ENCODE peak calls at places on chromosome 13, in nine cellular contexts. P, U, V, I, W, Q, X, G and O are unnamed samples.

GRCh38 chr13:34647379-34647778 is 294.7 kb upstream of the NBEA start:
- DNase-seq in P (no peak), I (no peak), Q (peak), X (no peak), U (no peak), V (no peak), G (no peak), W (no peak), O (no peak)

GRCh38 chr13:109919715-109920375 is 133.5 kb upstream of the IRS2 start:
- DNase-seq in I (peak), Q (peak), W (no peak), G (no peak), X (no peak), P (peak), V (no peak), U (no peak), O (peak)

GRCh38 chr13:80931766-80932165 is 590.8 kb upstream of the SPRY2 start:
- DNase-seq in V (no peak), W (no peak), X (no peak), I (peak), G (peak), Q (no peak), U (no peak), P (peak), O (no peak)

GRCh38 chr13:49052801-49053200 is 77.1 kb downstream of the FNDC3A start:
- DNase-seq in U (no peak), V (no peak), I (peak), W (no peak), Q (no peak), X (no peak), G (peak), P (no peak), O (no peak)

GRCh38 chr13:98657506-98658085 is 80.7 kb upstream of the STK24 start:
- DNase-seq in W (no peak), P (no peak), G (peak), U (no peak), Q (no peak), X (no peak), I (no peak), V (no peak), O (peak)

GRCh38 chr13:50798923-50799322 is 44.6 kb downstream of the DLEU7 start:
- DNase-seq in I (peak), P (peak), W (no peak), X (no peak), U (no peak), Q (peak), G (peak), V (no peak), O (no peak)

GRCh38 chr13:51557875-51558604 is 26.2 kb upstream of the WDFY2 start:
- DNase-seq in U (no peak), V (no peak), P (peak), G (peak), I (peak), X (no peak), Q (peak), W (no peak), O (peak)

GRCh38 chr13:37481005-37481857 is 117.3 kb downstream of the POSTN start:
- DNase-seq in V (no peak), P (peak), I (peak), X (no peak), G (peak), Q (no peak), W (no peak), U (no peak), O (peak)

GRCh38 chr13:41137951-41138350 is 5.3 kb upstream of the KBTBD6 start:
- DNase-seq in I (peak), Q (peak), P (peak), V (no peak), G (peak), U (no peak), W (no peak), X (no peak), O (peak)

GRCh38 chr13:53821632-53822031 is 793.0 kb downstream of the OLFM4 start:
- DNase-seq in I (no peak), V (no peak), P (no peak), G (no peak), U (no peak), X (no peak), W (no peak), Q (peak), O (no peak)

GRCh38 chr13:75226092-75226491 is 255.9 kb downstream of the TBC1D4 start:
- DNase-seq in Q (peak), X (no peak), U (no peak), W (no peak), G (peak), P (no peak), V (no peak), I (no peak), O (no peak)

GRCh38 chr13:34347784-34348573 is 530.0 kb downstream of the RFC3 start:
- DNase-seq in W (no peak), G (no peak), Q (peak), I (no peak), U (no peak), X (no peak), V (no peak), P (no peak), O (no peak)

GRCh38 chr13:46035066-46035465 is 17.5 kb downstream of the ZC3H13 start:
- DNase-seq in V (no peak), Q (no peak), W (no peak), G (no peak), P (no peak), U (no peak), X (no peak), I (no peak), O (no peak)

GRCh38 chr13:59424661-59425060 is 739.1 kb downstream of the DIAPH3 start:
- DNase-seq in U (no peak), X (no peak), P (peak), W (no peak), I (peak), Q (peak), V (no peak), G (peak), O (peak)

GRCh38 chr13:52850396-52851152 is 2.1 kb upstream of the PCDH8 start:
- DNase-seq in P (peak), I (peak), V (peak), G (peak), X (no peak), U (no peak), Q (peak), W (peak), O (no peak)

GRCh38 chr13:112074139-112074710 is 7.3 kb downstream of the SOX1 start:
- DNase-seq in V (no peak), G (no peak), W (no peak), I (no peak), U (no peak), P (no peak), Q (no peak), X (no peak), O (no peak)

GRCh38 chr13:113989585-113990300 is 15.9 kb upstream of the C13orf46 start:
- DNase-seq in W (no peak), V (no peak), I (no peak), U (no peak), P (no peak), G (no peak), X (no peak), Q (no peak), O (no peak)

GRCh38 chr13:48214519-48215121 is 18.4 kb upstream of the ITM2B start:
- DNase-seq in U (no peak), G (no peak), I (no peak), V (no peak), X (no peak), Q (no peak), W (no peak), P (no peak), O (no peak)

GRCh38 chr13:48304132-48304876 is 753 bp downstream of the RB1 start:
- DNase-seq in G (peak), V (peak), X (peak), W (peak), I (peak), U (no peak), Q (peak), P (peak), O (peak)

GRCh38 chr13:108690726-108691125 is 61.3 kb downstream of the MYO16 start:
- DNase-seq in P (no peak), I (no peak), V (no peak), G (no peak), W (no peak), X (no peak), Q (no peak), U (no peak), O (no peak)

GRCh38 chr13:36242761-36243160 is 28.4 kb upstream of the SOHLH2 start:
- DNase-seq in I (peak), W (no peak), G (peak), Q (peak), V (no peak), U (no peak), X (no peak), P (no peak), O (no peak)

GRCh38 chr13:40187324-40187795 is 479.1 kb downstream of the FOXO1 start:
- DNase-seq in P (no peak), W (no peak), V (no peak), U (no peak), G (no peak), I (no peak), Q (no peak), X (peak), O (no peak)

GRCh38 chr13:35349673-35350278 is 126.7 kb downstream of the MAB21L1 start:
- DNase-seq in P (peak), U (no peak), V (no peak), Q (peak), G (peak), X (no peak), W (no peak), I (no peak), O (no peak)

GRCh38 chr13:28820099-28821051 is at the start of gene MTUS2:
- DNase-seq in G (no peak), Q (no peak), V (no peak), I (no peak), U (no peak), W (peak), X (no peak), P (no peak), O (no peak)

GRCh38 chr13:20192470-20193141 is at the start of gene GJB2:
- DNase-seq in W (no peak), Q (peak), P (no peak), G (peak), U (no peak), V (no peak), X (peak), I (no peak), O (no peak)

GRCh38 chr13:79659161-79659560 is 178.2 kb downstream of the NDFIP2 start:
- DNase-seq in V (peak), Q (no peak), X (no peak), I (peak), P (peak), U (no peak), W (peak), G (peak), O (no peak)

GRCh38 chr13:20160346-20161274 is at the start of gene GJA3:
- DNase-seq in W (peak), Q (peak), V (no peak), X (peak), I (peak), U (no peak), G (peak), P (peak), O (no peak)

GRCh38 chr13:45292176-45292575 is 48.8 kb downstream of the TPT1 start:
- DNase-seq in Q (peak), P (no peak), I (no peak), V (no peak), G (no peak), U (no peak), W (no peak), X (no peak), O (no peak)

GRCh38 chr13:112246731-112247470 is 129.3 kb upstream of the SPACA7 start:
- DNase-seq in V (no peak), P (no peak), G (no peak), W (no peak), U (no peak), Q (no peak), I (no peak), X (no peak), O (no peak)

GRCh38 chr13:44160549-44161278 is 212.9 kb upstream of the SERP2 start:
- DNase-seq in W (no peak), V (no peak), I (no peak), X (no peak), Q (peak), P (no peak), G (no peak), U (no peak), O (no peak)

GRCh38 chr13:109989155-109989554 is 202.8 kb upstream of the IRS2 start:
- DNase-seq in W (no peak), I (peak), V (no peak), P (peak), G (peak), X (no peak), Q (peak), U (no peak), O (peak)

GRCh38 chr13:30113531-30113930 is 193.8 kb downstream of the KATNAL1 start:
- DNase-seq in Q (no peak), X (no peak), I (no peak), U (no peak), G (no peak), W (no peak), P (no peak), V (no peak), O (no peak)

GRCh38 chr13:30110301-30111070 is 196.9 kb downstream of the KATNAL1 start:
- DNase-seq in V (no peak), P (no peak), G (peak), Q (no peak), I (no peak), X (no peak), W (no peak), U (no peak), O (no peak)

GRCh38 chr13:30112602-30113435 is 194.5 kb downstream of the KATNAL1 start:
- DNase-seq in W (peak), V (peak), X (peak), G (peak), Q (peak), U (peak), P (peak), I (peak), O (peak)

GRCh38 chr13:30109471-30110135 is 197.7 kb downstream of the KATNAL1 start:
- DNase-seq in X (no peak), U (no peak), W (no peak), P (no peak), V (no peak), Q (no peak), I (no peak), G (no peak), O (no peak)

GRCh38 chr13:30111810-30112209 is 195.5 kb downstream of the KATNAL1 start:
- DNase-seq in I (no peak), G (no peak), W (no peak), U (no peak), P (no peak), X (peak), Q (no peak), V (no peak), O (no peak)
- TF ChIP-seq CTCF in I (peak), G (peak), W (peak), U (no peak), P (peak), X (peak), Q (peak), V (peak), O (peak)

GRCh38 chr13:31409678-31410356 is 210.0 kb downstream of the B3GLCT start:
- DNase-seq in I (peak), Q (peak), U (no peak), W (no peak), P (no peak), X (no peak), V (no peak), G (peak), O (peak)
- TF ChIP-seq CTCF in I (peak), Q (peak), U (no peak), W (peak), P (peak), X (peak), V (peak), G (peak), O (peak)

GRCh38 chr13:93173656-93174055 is 53.0 kb upstream of the GPC6 start:
- DNase-seq in I (peak), P (no peak), V (no peak), Q (no peak), G (no peak), X (no peak), W (no peak), U (no peak), O (no peak)

GRCh38 chr13:93169980-93170379 is 56.6 kb upstream of the GPC6 start:
- DNase-seq in Q (peak), P (peak), G (peak), W (no peak), V (no peak), I (peak), U (no peak), X (no peak), O (peak)

GRCh38 chr13:93174260-93174659 is 52.3 kb upstream of the GPC6 start:
- DNase-seq in V (no peak), P (no peak), I (no peak), W (no peak), Q (no peak), U (no peak), G (no peak), X (no peak), O (no peak)

GRCh38 chr13:93172109-93172508 is 54.5 kb upstream of the GPC6 start:
- DNase-seq in Q (no peak), V (no peak), W (no peak), U (no peak), G (peak), X (no peak), P (no peak), I (no peak), O (no peak)
- TF ChIP-seq CTCF in Q (peak), V (peak), W (peak), U (no peak), G (peak), X (no peak), P (no peak), I (no peak), O (peak)

GRCh38 chr13:32582281-32582680 is 4.0 kb upstream of the PDS5B start:
- DNase-seq in U (no peak), V (no peak), P (no peak), I (no peak), G (no peak), X (no peak), W (no peak), Q (no peak), O (no peak)

GRCh38 chr13:32585625-32586021 is 629 bp upstream of the PDS5B start:
- DNase-seq in G (no peak), U (no peak), P (no peak), W (peak), I (no peak), V (no peak), Q (peak), X (peak), O (no peak)

GRCh38 chr13:32582991-32583390 is 3.3 kb upstream of the PDS5B start:
- DNase-seq in U (no peak), X (no peak), Q (no peak), V (no peak), I (no peak), W (no peak), G (no peak), P (no peak), O (no peak)

GRCh38 chr13:32577032-32577431 is 9.2 kb upstream of the PDS5B start:
- DNase-seq in U (no peak), X (no peak), P (no peak), V (no peak), Q (no peak), W (no peak), I (no peak), G (no peak), O (no peak)

DNA sequence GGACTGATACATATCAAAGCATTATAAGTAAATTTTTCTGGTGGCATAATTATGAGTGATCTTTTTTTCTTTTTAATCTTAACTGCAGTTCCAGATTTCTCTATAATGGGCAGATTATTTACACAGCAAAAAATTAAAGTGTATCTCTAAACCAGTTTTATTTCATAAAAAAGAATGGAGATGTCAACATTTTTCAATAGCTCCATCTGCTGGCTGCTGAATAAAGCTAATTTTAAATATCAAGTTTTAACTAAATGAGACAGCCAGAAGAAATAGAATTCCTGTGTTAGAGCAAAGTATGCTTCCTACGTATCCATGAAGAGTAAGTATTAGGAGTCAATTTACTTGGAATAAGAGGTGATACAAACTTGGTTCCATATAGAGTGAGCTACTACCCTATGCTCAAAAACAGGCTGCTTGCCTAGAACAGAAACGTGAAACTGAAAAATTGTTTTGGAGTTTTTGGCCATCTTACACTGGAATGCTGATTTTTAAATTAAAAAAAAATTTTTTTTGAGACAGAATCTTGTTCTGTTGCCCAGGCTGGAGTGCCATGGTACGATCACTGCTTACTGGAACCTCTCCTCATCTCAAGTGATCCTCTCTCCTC is 5.0 kb upstream of the PDS5B start:
- DNase-seq in V (no peak), I (peak), G (peak), X (no peak), P (peak), W (no peak), Q (peak), U (no peak), O (peak)
- TF ChIP-seq CTCF in V (peak), I (peak), G (peak), X (peak), P (peak), W (peak), Q (peak), U (no peak), O (peak)